ENCODE peak calls at places on chromosomes 1 and 21, in seven cellular contexts. One of them, this sample, is unnamed.

GRCh38 chr1:110210604-110211502 is 739 bp downstream of the KCNC4 start:
- DNase-seq in HuH-7.5: peak
- DNase-seq in body of pancreas: peak
- DNase-seq in H7: peak
- DNase-seq in brain microvascular endothelial cell: no peak
- DNase-seq in HAP-1: peak
- DNase-seq in CD4-positive, alpha-beta memory T cell: peak
- DNase-seq in this sample: no peak

GRCh38 chr1:160359559-160360226 is 7.2 kb upstream of the NHLH1 start:
- DNase-seq in HuH-7.5: no peak
- DNase-seq in body of pancreas: no peak
- DNase-seq in H7: no peak
- DNase-seq in brain microvascular endothelial cell: peak
- DNase-seq in HAP-1: no peak
- DNase-seq in CD4-positive, alpha-beta memory T cell: no peak
- DNase-seq in this sample: no peak

GRCh38 chr1:212752934-212753497 is 38.6 kb downstream of the NSL1 start:
- DNase-seq in HuH-7.5: no peak
- DNase-seq in body of pancreas: no peak
- DNase-seq in H7: no peak
- DNase-seq in brain microvascular endothelial cell: no peak
- DNase-seq in HAP-1: no peak
- DNase-seq in CD4-positive, alpha-beta memory T cell: no peak
- DNase-seq in this sample: no peak

GRCh38 chr1:94265011-94265422 is 27.6 kb upstream of the ARHGAP29 start:
- DNase-seq in HuH-7.5: no peak
- DNase-seq in body of pancreas: no peak
- DNase-seq in H7: no peak
- DNase-seq in brain microvascular endothelial cell: no peak
- DNase-seq in HAP-1: no peak
- DNase-seq in CD4-positive, alpha-beta memory T cell: no peak
- DNase-seq in this sample: no peak

GRCh38 chr1:30650959-30651320 is 72.4 kb downstream of the MATN1 start:
- DNase-seq in HuH-7.5: no peak
- DNase-seq in body of pancreas: no peak
- DNase-seq in H7: no peak
- DNase-seq in brain microvascular endothelial cell: no peak
- DNase-seq in HAP-1: no peak
- DNase-seq in CD4-positive, alpha-beta memory T cell: no peak
- DNase-seq in this sample: no peak

GRCh38 chr1:151539321-151540020 is 638 bp upstream of the TUFT1 start:
- DNase-seq in HuH-7.5: peak
- DNase-seq in body of pancreas: peak
- DNase-seq in H7: peak
- DNase-seq in brain microvascular endothelial cell: peak
- DNase-seq in HAP-1: peak
- DNase-seq in CD4-positive, alpha-beta memory T cell: no peak
- DNase-seq in this sample: no peak

GRCh38 chr1:41599912-41600311 is 115.4 kb upstream of the EDN2 start:
- DNase-seq in HuH-7.5: no peak
- DNase-seq in body of pancreas: no peak
- DNase-seq in H7: no peak
- DNase-seq in brain microvascular endothelial cell: peak
- DNase-seq in HAP-1: no peak
- DNase-seq in CD4-positive, alpha-beta memory T cell: no peak
- DNase-seq in this sample: no peak

GRCh38 chr21:42652527-42653491 is 612 bp upstream of the PDE9A start:
- DNase-seq in HuH-7.5: peak
- DNase-seq in body of pancreas: peak
- DNase-seq in H7: peak
- DNase-seq in brain microvascular endothelial cell: no peak
- DNase-seq in HAP-1: no peak
- DNase-seq in CD4-positive, alpha-beta memory T cell: no peak
- DNase-seq in this sample: peak

GRCh38 chr1:69246721-69247120 is 321.0 kb upstream of the LRRC7 start:
- DNase-seq in HuH-7.5: no peak
- DNase-seq in body of pancreas: no peak
- DNase-seq in H7: no peak
- DNase-seq in brain microvascular endothelial cell: no peak
- DNase-seq in HAP-1: no peak
- DNase-seq in CD4-positive, alpha-beta memory T cell: no peak
- DNase-seq in this sample: no peak

GRCh38 chr1:33930346-33931114 is 66.7 kb downstream of the HMGB4 start:
- DNase-seq in HuH-7.5: no peak
- DNase-seq in body of pancreas: no peak
- DNase-seq in H7: no peak
- DNase-seq in brain microvascular endothelial cell: no peak
- DNase-seq in HAP-1: no peak
- DNase-seq in CD4-positive, alpha-beta memory T cell: no peak
- DNase-seq in this sample: no peak

GRCh38 chr1:100449477-100449876 is 88.5 kb upstream of the GPR88 start:
- DNase-seq in HuH-7.5: no peak
- DNase-seq in body of pancreas: no peak
- DNase-seq in H7: no peak
- DNase-seq in brain microvascular endothelial cell: no peak
- DNase-seq in HAP-1: no peak
- DNase-seq in CD4-positive, alpha-beta memory T cell: no peak
- DNase-seq in this sample: no peak

GRCh38 chr1:94276900-94277581 is 39.7 kb upstream of the ARHGAP29 start:
- DNase-seq in HuH-7.5: no peak
- DNase-seq in body of pancreas: no peak
- DNase-seq in H7: no peak
- DNase-seq in brain microvascular endothelial cell: no peak
- DNase-seq in HAP-1: no peak
- DNase-seq in CD4-positive, alpha-beta memory T cell: no peak
- DNase-seq in this sample: no peak

GRCh38 chr1:188822248-188822647 is 1655.4 kb downstream of the BRINP3 start:
- DNase-seq in HuH-7.5: no peak
- DNase-seq in body of pancreas: no peak
- DNase-seq in H7: no peak
- DNase-seq in brain microvascular endothelial cell: no peak
- DNase-seq in HAP-1: no peak
- DNase-seq in CD4-positive, alpha-beta memory T cell: no peak
- DNase-seq in this sample: no peak

GRCh38 chr1:240149488-240150094 is 57.9 kb downstream of the FMN2 start:
- DNase-seq in HuH-7.5: peak
- DNase-seq in body of pancreas: no peak
- DNase-seq in H7: peak
- DNase-seq in brain microvascular endothelial cell: peak
- DNase-seq in HAP-1: peak
- DNase-seq in CD4-positive, alpha-beta memory T cell: no peak
- DNase-seq in this sample: peak

This sample was measured in neuronal stem cell.